ENCODE peak calls at places on chromosome 7, in ten cellular contexts. P is HCT116; H is IMR-90; K is RWPE2; M is adrenal gland; S is PC-9; N is K562; A is AG04450; E is CD4-positive, alpha-beta T cell; J is body of pancreas. U is an unnamed sample. For H3K27me3, the result is how much of the 10 kb centered on the place peaks cover.

GRCh38 chr7:75649462-75649861 is 89.3 kb downstream of the HIP1 start:
- DNase-seq in K (no peak), H (no peak), J (peak), N (no peak), E (no peak), A (no peak), M (no peak), P (no peak), S (no peak), U (no peak)

GRCh38 chr7:87934699-87935372 is 785 bp downstream of the ADAM22 start:
- DNase-seq in A (no peak), J (no peak), K (no peak), S (no peak), H (no peak), N (no peak), P (no peak), E (no peak), M (peak), U (no peak)

GRCh38 chr7:81256991-81257390 is 338.1 kb upstream of the SEMA3C start:
- DNase-seq in S (no peak), M (no peak), E (no peak), N (no peak), A (no peak), P (no peak), H (peak), J (peak), K (no peak), U (no peak)

GRCh38 chr7:81383848-81384247 is 386.0 kb downstream of the HGF start:
- DNase-seq in H (no peak), M (no peak), K (no peak), N (no peak), A (no peak), P (no peak), S (no peak), J (no peak), E (no peak), U (no peak)

GRCh38 chr7:42247301-42247700 is 10.3 kb upstream of the GLI3 start:
- DNase-seq in S (no peak), E (no peak), P (no peak), N (no peak), A (no peak), J (no peak), H (peak), K (no peak), M (no peak), U (no peak)

GRCh38 chr7:157932498-157933218 is 595.9 kb downstream of the DNAJB6 start:
- DNase-seq in A (no peak), K (no peak), S (peak), J (no peak), M (no peak), P (peak), H (no peak), N (peak), E (no peak), U (no peak)

GRCh38 chr7:99021941-99022560 is 121.9 kb downstream of the SMURF1 start:
- DNase-seq in M (no peak), H (no peak), P (no peak), J (no peak), A (no peak), E (no peak), S (no peak), K (no peak), N (no peak), U (no peak)

GRCh38 chr7:68107968-68108367 is 1111.3 kb downstream of the TYW1 start:
- DNase-seq in S (no peak), K (no peak), E (no peak), J (no peak), H (no peak), P (no peak), N (no peak), A (no peak), M (no peak), U (no peak)

GRCh38 chr7:130393095-130393494 is 12.8 kb downstream of the CPA1 start:
- DNase-seq in A (no peak), M (peak), N (no peak), J (no peak), H (peak), E (no peak), S (no peak), P (no peak), K (no peak), U (no peak)

GRCh38 chr7:33185786-33186185 is 56.4 kb downstream of the BBS9 start:
- DNase-seq in K (no peak), E (no peak), H (peak), M (no peak), A (peak), P (peak), N (peak), J (peak), S (peak), U (no peak)

GRCh38 chr7:374706-375490 is 84.9 kb downstream of the FOXL3 start:
- DNase-seq in S (no peak), P (no peak), H (no peak), K (peak), N (no peak), E (no peak), M (peak), J (no peak), A (no peak), U (peak)

GRCh38 chr7:101108330-101108857 is 18.5 kb upstream of the SERPINE1 start:
- DNase-seq in K (no peak), E (no peak), N (no peak), J (peak), S (peak), M (no peak), A (no peak), H (no peak), P (no peak), U (no peak)

GRCh38 chr7:21365866-21366624 is 61.8 kb upstream of the SP4 start:
- DNase-seq in M (no peak), S (peak), E (no peak), J (peak), P (peak), N (no peak), H (peak), A (no peak), K (no peak), U (no peak)

GRCh38 chr7:112420236-112420945 is 29.9 kb upstream of the IFRD1 start:
- DNase-seq in M (no peak), P (no peak), E (no peak), N (no peak), A (no peak), J (no peak), H (peak), K (no peak), S (no peak), U (no peak)

GRCh38 chr7:84123903-84124573 is 70.6 kb downstream of the SEMA3A start:
- DNase-seq in N (no peak), S (no peak), M (no peak), P (no peak), E (no peak), J (no peak), H (peak), A (no peak), K (no peak), U (no peak)

GRCh38 chr7:47453093-47454056 is 128.5 kb downstream of the TNS3 start:
- DNase-seq in E (no peak), H (peak), S (peak), A (peak), N (no peak), P (no peak), M (peak), K (peak), J (peak), U (peak)

GRCh38 chr7:142797342-142797798 is 26.6 kb downstream of the PRSS2 start:
- DNase-seq in K (no peak), E (no peak), A (no peak), M (no peak), J (no peak), N (no peak), S (peak), H (no peak), P (no peak), U (no peak)

GRCh38 chr7:125032943-125033342 is 103.3 kb upstream of the POT1 start:
- DNase-seq in E (no peak), A (no peak), P (no peak), N (no peak), M (no peak), J (no peak), K (no peak), S (no peak), H (no peak), U (no peak)

GRCh38 chr7:141486959-141487358 is 64.3 kb upstream of the AGK start:
- DNase-seq in K (no peak), N (no peak), E (no peak), S (no peak), M (no peak), A (no peak), P (no peak), J (no peak), H (no peak), U (no peak)

GRCh38 chr7:129952164-129952652 is 552 bp downstream of the UBE2H start:
- DNase-seq in J (peak), H (no peak), E (peak), M (peak), N (no peak), A (no peak), P (no peak), K (no peak), S (no peak), U (peak)

GRCh38 chr7:12706900-12707536 is 19.6 kb downstream of the ARL4A start:
- DNase-seq in J (no peak), H (peak), N (no peak), E (no peak), K (no peak), P (no peak), M (no peak), S (no peak), A (no peak), U (no peak)

GRCh38 chr7:100544949-100545635 is 6.1 kb downstream of the AGFG2 start:
- DNase-seq in H (peak), P (no peak), A (no peak), M (peak), S (peak), J (peak), E (no peak), K (no peak), N (no peak), U (no peak)

GRCh38 chr7:35365523-35365922 is 111.6 kb upstream of the TBX20 start:
- DNase-seq in S (no peak), M (no peak), A (no peak), N (no peak), H (no peak), E (no peak), J (no peak), P (no peak), K (no peak), U (no peak)

GRCh38 chr7:33072471-33072870 is 9.9 kb upstream of the NT5C3A start:
- DNase-seq in E (no peak), K (no peak), N (no peak), A (peak), P (no peak), M (peak), S (no peak), J (no peak), H (peak), U (no peak)

GRCh38 chr7:110090113-110090820 is 1000.7 kb upstream of the LRRN3 start:
- DNase-seq in N (no peak), J (peak), S (no peak), E (no peak), A (no peak), P (peak), K (no peak), H (peak), M (peak), U (no peak)

GRCh38 chr7:123041085-123041484 is 45.6 kb upstream of the TAS2R16 start:
- DNase-seq in P (no peak), H (no peak), E (no peak), M (no peak), N (no peak), S (no peak), A (no peak), K (no peak), J (no peak), U (no peak)

DNA sequence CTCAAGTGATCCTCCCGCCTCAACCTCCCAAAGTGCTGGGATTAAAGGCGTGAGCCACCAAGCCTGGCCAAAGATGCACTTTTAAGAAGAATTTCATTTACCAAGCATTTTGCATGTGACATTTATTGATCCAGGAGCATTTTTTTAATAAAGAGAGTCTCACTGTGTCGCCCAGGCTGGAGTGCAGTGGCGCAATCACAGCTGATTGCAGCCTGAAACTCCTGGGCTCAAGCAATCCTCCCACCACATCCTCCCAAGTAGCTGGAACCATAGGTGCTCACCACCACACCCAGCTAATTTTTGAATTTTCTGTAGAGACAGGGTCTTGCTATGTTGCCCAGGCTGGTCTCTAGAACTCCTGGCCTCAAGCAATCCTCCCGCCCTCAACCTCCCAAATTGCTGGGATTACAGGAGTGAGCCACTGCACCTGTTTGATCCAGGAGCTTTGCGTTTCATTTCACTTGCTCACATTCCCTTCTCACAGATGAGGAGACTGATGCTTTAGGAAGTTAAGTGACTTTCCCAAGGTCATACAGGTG is 4.4 kb upstream of the TBL2 start:
- DNase-seq in H (no peak), K (no peak), N (no peak), S (no peak), P (no peak), J (no peak), A (no peak), M (no peak), E (no peak), U (no peak)
- H3K27me3 ChIP-seq in H (under half), K (under half), N (under half), S (under half), P (under half), J (under half), A (under half), M (under half), E (under half), U (under half)

GRCh38 chr7:44291066-44291732 is 34.2 kb downstream of the CAMK2B start:
- DNase-seq in E (no peak), M (peak), J (peak), N (no peak), S (no peak), A (peak), K (peak), P (no peak), H (peak), U (peak)

GRCh38 chr7:44292418-44292817 is 33.0 kb downstream of the CAMK2B start:
- DNase-seq in A (no peak), M (no peak), K (no peak), N (no peak), E (no peak), P (no peak), J (no peak), H (no peak), S (no peak), U (no peak)

GRCh38 chr7:44290250-44290616 is 35.2 kb downstream of the CAMK2B start:
- DNase-seq in A (no peak), S (no peak), M (peak), N (no peak), P (no peak), J (no peak), E (no peak), H (no peak), K (peak), U (peak)

GRCh38 chr7:44292876-44293560 is 32.4 kb downstream of the CAMK2B start:
- DNase-seq in K (no peak), S (no peak), E (no peak), N (no peak), P (no peak), J (no peak), M (peak), A (no peak), H (no peak), U (peak)

GRCh38 chr7:44291733-44292395 is 33.5 kb downstream of the CAMK2B start:
- DNase-seq in J (no peak), N (no peak), E (no peak), S (no peak), K (no peak), P (no peak), A (no peak), H (no peak), M (peak), U (no peak)
- TF ChIP-seq CTCF in J (no peak), N (no peak), E (no peak), S (no peak), K (no peak), P (no peak), A (no peak), H (no peak), M (no peak), U (no peak)

GRCh38 chr7:73829921-73830617 is 727 bp upstream of the CLDN4 start:
- DNase-seq in N (no peak), S (peak), P (no peak), H (no peak), A (no peak), E (no peak), J (no peak), K (no peak), M (no peak), U (no peak)

GRCh38 chr7:73829505-73829904 is 1.3 kb upstream of the CLDN4 start:
- DNase-seq in A (no peak), N (no peak), J (no peak), P (no peak), H (no peak), K (no peak), M (no peak), E (no peak), S (peak), U (no peak)

GRCh38 chr7:73828972-73829371 is 1.8 kb upstream of the CLDN4 start:
- DNase-seq in M (no peak), K (no peak), H (no peak), N (no peak), E (no peak), J (no peak), P (no peak), A (no peak), S (no peak), U (no peak)

GRCh38 chr7:73827568-73828106 is 3.2 kb upstream of the CLDN4 start:
- DNase-seq in P (peak), K (no peak), N (peak), H (no peak), S (peak), E (no peak), J (peak), A (no peak), M (peak), U (peak)

GRCh38 chr7:73828107-73828803 is 2.5 kb upstream of the CLDN4 start:
- DNase-seq in S (peak), J (peak), N (peak), K (no peak), E (no peak), H (peak), M (peak), A (no peak), P (peak), U (no peak)
- H3K27ac ChIP-seq in S (peak), J (peak), N (no peak), K (peak), E (no peak), H (no peak), M (peak), A (no peak), P (peak), U (peak)

GRCh38 chr7:27202018-27202740 is 2.3 kb upstream of the HOXA13 start:
- DNase-seq in M (no peak), A (no peak), K (no peak), S (no peak), H (no peak), E (no peak), P (no peak), N (no peak), J (no peak), U (no peak)

GRCh38 chr7:27200761-27201230 is 905 bp upstream of the HOXA13 start:
- DNase-seq in H (no peak), E (no peak), K (no peak), M (no peak), S (no peak), P (no peak), J (no peak), N (no peak), A (no peak), U (no peak)

GRCh38 chr7:27199820-27200760 is at the start of gene HOXA13:
- DNase-seq in K (peak), J (no peak), P (peak), N (peak), A (no peak), H (no peak), E (no peak), S (peak), M (no peak), U (peak)

GRCh38 chr7:27202741-27203134 is 2.8 kb upstream of the HOXA13 start:
- DNase-seq in K (no peak), J (no peak), A (no peak), E (no peak), M (no peak), N (no peak), P (no peak), H (no peak), S (no peak), U (no peak)

GRCh38 chr7:27201231-27202017 is 1.5 kb upstream of the HOXA13 start:
- DNase-seq in J (no peak), P (no peak), H (no peak), K (no peak), E (no peak), M (no peak), A (no peak), N (no peak), S (no peak), U (no peak)
- H3K27me3 ChIP-seq in J (half or more), P (under half), H (half or more), K (under half), E (half or more), M (half or more), A (half or more), N (half or more), S (under half), U (half or more)

GRCh38 chr7:15199482-15199881 is 296.9 kb upstream of the DGKB start:
- DNase-seq in E (no peak), J (no peak), P (no peak), S (no peak), A (no peak), K (no peak), N (no peak), M (no peak), H (peak), U (no peak)
- TF ChIP-seq CTCF in E (no peak), J (no peak), P (peak), S (peak), A (peak), K (peak), N (no peak), M (no peak), H (peak), U (peak)

GRCh38 chr7:82443044-82443800 is at the start of gene CACNA2D1:
- DNase-seq in M (peak), N (no peak), K (no peak), S (no peak), A (no peak), E (no peak), H (no peak), J (no peak), P (no peak), U (peak)
- H3K27ac ChIP-seq in M (peak), N (no peak), K (no peak), S (no peak), A (peak), E (no peak), H (peak), J (no peak), P (no peak), U (peak)

DNA sequence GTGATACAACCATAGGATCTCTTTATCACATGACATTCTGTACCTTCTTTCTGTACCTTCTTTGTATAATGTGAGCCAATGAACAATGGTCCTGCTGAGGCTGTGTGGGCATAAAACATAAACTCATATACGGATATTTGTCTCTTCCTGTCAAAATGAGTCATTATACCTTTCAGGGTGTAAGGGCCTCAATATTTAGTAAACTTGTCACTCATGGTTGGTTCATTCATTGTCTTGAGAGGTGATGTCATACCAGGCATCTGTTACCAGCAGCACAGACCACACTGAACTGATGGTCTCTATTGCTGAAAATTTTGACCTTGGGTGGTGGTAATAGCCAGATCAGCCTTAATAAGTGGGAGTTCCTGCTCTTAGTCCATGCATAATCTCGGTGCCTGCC is 287.6 kb upstream of the TPK1 start:
- DNase-seq in J (no peak), M (no peak), E (no peak), N (no peak), H (no peak), K (no peak), A (no peak), P (no peak), S (no peak), U (no peak)
- H3K27me3 ChIP-seq in J (under half), M (under half), E (under half), N (under half), H (under half), K (under half), A (under half), P (under half), S (under half), U (under half)

GRCh38 chr7:85191383-85191782 is 4.5 kb upstream of the SEMA3D start:
- DNase-seq in J (no peak), A (no peak), S (no peak), K (no peak), M (no peak), P (peak), N (no peak), H (peak), E (no peak), U (no peak)
- TF ChIP-seq CTCF in J (peak), A (peak), S (peak), K (peak), M (no peak), P (peak), N (no peak), H (peak), E (no peak), U (peak)

DNA sequence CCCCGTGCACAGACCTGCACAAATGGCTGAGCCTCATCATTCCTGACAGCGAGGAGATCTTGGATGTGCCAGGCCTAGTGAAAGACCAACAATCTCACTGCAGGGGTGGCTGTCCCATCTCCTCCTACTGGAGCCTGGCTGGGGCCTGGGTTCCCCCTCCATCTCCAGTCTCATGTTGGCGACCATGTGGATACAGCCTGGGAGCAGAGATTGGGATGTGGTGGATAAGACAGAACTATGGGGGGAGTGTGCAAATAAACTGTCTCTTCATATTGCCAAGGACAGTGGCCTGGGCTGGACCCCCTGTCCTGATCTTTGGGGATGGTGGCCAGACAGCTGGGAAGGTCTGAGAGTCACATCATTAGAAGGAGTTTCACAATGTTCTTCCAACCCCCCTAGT is 5.9 kb upstream of the MINDY4 start:
- DNase-seq in N (no peak), E (no peak), P (no peak), H (no peak), K (no peak), M (no peak), S (no peak), A (no peak), J (no peak), U (no peak)
- H3K27ac ChIP-seq in N (no peak), E (no peak), P (no peak), H (no peak), K (no peak), M (no peak), S (no peak), A (no peak), J (no peak), U (peak)